ENCODE peak calls at places on chromosomes 6 and 20, in four cellular contexts. One of them, this sample, is unnamed.

GRCh38 chr6:54112171-54112650 is 968 bp downstream of the MLIP start:
- DNase-seq in SK-N-SH: no peak
- DNase-seq in HepG2: no peak
- DNase-seq in K562: no peak
- DNase-seq in this sample: no peak

GRCh38 chr6:118277631-118278030 is 270.5 kb upstream of the PLN start:
- DNase-seq in SK-N-SH: peak; percentile 27
- DNase-seq in HepG2: no peak
- DNase-seq in K562: no peak
- DNase-seq in this sample: no peak

GRCh38 chr6:163249651-163250101 is 164.8 kb upstream of the QKI start:
- DNase-seq in SK-N-SH: no peak
- DNase-seq in HepG2: no peak
- DNase-seq in K562: no peak
- DNase-seq in this sample: no peak

GRCh38 chr6:106613590-106613989 is 15.7 kb downstream of the RTN4IP1 start:
- DNase-seq in SK-N-SH: no peak
- DNase-seq in HepG2: no peak
- DNase-seq in K562: no peak
- DNase-seq in this sample: no peak

GRCh38 chr6:14210077-14210476 is 92.5 kb downstream of the CD83 start:
- DNase-seq in SK-N-SH: peak; percentile 4
- DNase-seq in HepG2: no peak
- DNase-seq in K562: no peak
- DNase-seq in this sample: no peak

GRCh38 chr20:46035253-46035652 is 6.2 kb downstream of the SLC12A5 start:
- DNase-seq in SK-N-SH: no peak
- DNase-seq in HepG2: no peak
- DNase-seq in K562: no peak
- DNase-seq in this sample: no peak

GRCh38 chr20:8646026-8646425 is 422.9 kb upstream of the PLCB4 start:
- DNase-seq in SK-N-SH: no peak
- DNase-seq in HepG2: no peak
- DNase-seq in K562: no peak
- DNase-seq in this sample: no peak

GRCh38 chr20:56249244-56249955 is 868 bp downstream of the MC3R start:
- DNase-seq in SK-N-SH: peak; percentile 31
- DNase-seq in HepG2: peak; percentile 49
- DNase-seq in K562: peak; percentile 49
- DNase-seq in this sample: peak; percentile 17

GRCh38 chr6:157962601-157963084 is 19.0 kb upstream of the SYNJ2 start:
- DNase-seq in SK-N-SH: no peak
- DNase-seq in HepG2: no peak
- DNase-seq in K562: peak; percentile 69
- DNase-seq in this sample: no peak

GRCh38 chr6:33695451-33695855 is 16.0 kb downstream of the UQCC2 start:
- DNase-seq in SK-N-SH: peak; percentile 31
- DNase-seq in HepG2: no peak
- DNase-seq in K562: no peak
- DNase-seq in this sample: no peak

GRCh38 chr6:44020148-44020547 is 107.1 kb downstream of the MRPL14 start:
- DNase-seq in SK-N-SH: no peak
- DNase-seq in HepG2: no peak
- DNase-seq in K562: no peak
- DNase-seq in this sample: no peak

GRCh38 chr6:34888874-34889555 is at the start of gene ANKS1A:
- DNase-seq in SK-N-SH: peak; percentile 92
- DNase-seq in HepG2: peak; percentile 76
- DNase-seq in K562: peak; percentile 95
- DNase-seq in this sample: peak; percentile 93

GRCh38 chr20:19823216-19823615 is 65.2 kb downstream of the RIN2 start:
- DNase-seq in SK-N-SH: no peak
- DNase-seq in HepG2: no peak
- DNase-seq in K562: no peak
- DNase-seq in this sample: no peak

GRCh38 chr6:160756871-160757270 is 54.8 kb downstream of the PLG start:
- DNase-seq in SK-N-SH: no peak
- DNase-seq in HepG2: no peak
- DNase-seq in K562: no peak
- DNase-seq in this sample: no peak

GRCh38 chr20:34536798-34537394 is 20.7 kb downstream of the DYNLRB1 start:
- DNase-seq in SK-N-SH: peak; percentile 46
- DNase-seq in HepG2: peak; percentile 41
- DNase-seq in K562: peak; percentile 44
- DNase-seq in this sample: peak; percentile 70

GRCh38 chr20:57398231-57398821 is 7.1 kb downstream of the RBM38 start:
- DNase-seq in SK-N-SH: no peak
- DNase-seq in HepG2: no peak
- DNase-seq in K562: no peak
- DNase-seq in this sample: no peak

GRCh38 chr20:58546312-58546711 is 31.1 kb upstream of the APCDD1L start:
- DNase-seq in SK-N-SH: no peak
- DNase-seq in HepG2: no peak
- DNase-seq in K562: no peak
- DNase-seq in this sample: no peak
- TF ChIP-seq FOXJ3 in SK-N-SH: no peak
- TF ChIP-seq FOXJ3 in HepG2: no peak
- TF ChIP-seq FOXJ3 in K562: no peak
- TF ChIP-seq FOXJ3 in this sample: no peak

GRCh38 chr6:26474439-26474881 is 16.7 kb downstream of the BTN2A1 start:
- DNase-seq in SK-N-SH: no peak
- DNase-seq in HepG2: no peak
- DNase-seq in K562: no peak
- DNase-seq in this sample: no peak
- TF ChIP-seq FOXJ3 in SK-N-SH: no peak
- TF ChIP-seq FOXJ3 in HepG2: no peak
- TF ChIP-seq FOXJ3 in K562: no peak
- TF ChIP-seq FOXJ3 in this sample: no peak

GRCh38 chr20:21008951-21009350 is 97.2 kb downstream of the LINC00237 start:
- DNase-seq in SK-N-SH: no peak
- DNase-seq in HepG2: no peak
- DNase-seq in K562: no peak
- DNase-seq in this sample: no peak

GRCh38 chr20:21003902-21004301 is 102.3 kb downstream of the LINC00237 start:
- DNase-seq in SK-N-SH: no peak
- DNase-seq in HepG2: no peak
- DNase-seq in K562: no peak
- DNase-seq in this sample: no peak

GRCh38 chr20:21004386-21005076 is 101.6 kb downstream of the LINC00237 start:
- DNase-seq in SK-N-SH: no peak
- DNase-seq in HepG2: peak; percentile 44
- DNase-seq in K562: no peak
- DNase-seq in this sample: no peak

GRCh38 chr20:21002486-21002885 is 103.7 kb downstream of the LINC00237 start:
- DNase-seq in SK-N-SH: no peak
- DNase-seq in HepG2: no peak
- DNase-seq in K562: no peak
- DNase-seq in this sample: no peak

DNA sequence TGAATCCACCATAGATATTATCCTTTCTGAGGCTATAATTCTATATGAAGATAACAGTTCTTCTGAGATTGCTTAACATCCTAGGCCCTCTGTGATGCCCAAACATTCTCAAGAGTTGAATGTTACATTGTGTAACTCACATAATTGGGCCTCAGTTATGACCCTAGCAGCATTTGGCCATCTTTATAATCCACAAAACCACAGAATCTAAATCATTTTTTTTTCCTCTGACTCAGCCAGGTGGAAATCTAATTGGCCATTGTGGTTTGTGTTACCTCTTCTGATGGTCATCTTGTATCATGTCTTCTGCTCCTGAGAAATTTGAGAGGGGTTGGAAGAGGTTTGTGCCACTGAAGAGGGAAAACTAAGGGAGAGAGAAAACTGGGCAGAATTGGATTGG is 99.5 kb downstream of the LINC00237 start:
- DNase-seq in SK-N-SH: no peak
- DNase-seq in HepG2: no peak
- DNase-seq in K562: no peak
- DNase-seq in this sample: no peak
- TF ChIP-seq FOXJ3 in SK-N-SH: no peak
- TF ChIP-seq FOXJ3 in HepG2: no peak
- TF ChIP-seq FOXJ3 in K562: no peak
- TF ChIP-seq FOXJ3 in this sample: no peak

GRCh38 chr20:10303852-10304251 is 85.2 kb downstream of the SNAP25 start:
- DNase-seq in SK-N-SH: no peak
- DNase-seq in HepG2: no peak
- DNase-seq in K562: no peak
- DNase-seq in this sample: no peak

GRCh38 chr20:10297223-10297622 is 78.6 kb downstream of the SNAP25 start:
- DNase-seq in SK-N-SH: no peak
- DNase-seq in HepG2: no peak
- DNase-seq in K562: no peak
- DNase-seq in this sample: no peak

GRCh38 chr20:10297684-10298240 is 79.1 kb downstream of the SNAP25 start:
- DNase-seq in SK-N-SH: no peak
- DNase-seq in HepG2: no peak
- DNase-seq in K562: no peak
- DNase-seq in this sample: no peak

GRCh38 chr20:10304474-10305046 is 85.9 kb downstream of the SNAP25 start:
- DNase-seq in SK-N-SH: no peak
- DNase-seq in HepG2: no peak
- DNase-seq in K562: no peak
- DNase-seq in this sample: no peak

DNA sequence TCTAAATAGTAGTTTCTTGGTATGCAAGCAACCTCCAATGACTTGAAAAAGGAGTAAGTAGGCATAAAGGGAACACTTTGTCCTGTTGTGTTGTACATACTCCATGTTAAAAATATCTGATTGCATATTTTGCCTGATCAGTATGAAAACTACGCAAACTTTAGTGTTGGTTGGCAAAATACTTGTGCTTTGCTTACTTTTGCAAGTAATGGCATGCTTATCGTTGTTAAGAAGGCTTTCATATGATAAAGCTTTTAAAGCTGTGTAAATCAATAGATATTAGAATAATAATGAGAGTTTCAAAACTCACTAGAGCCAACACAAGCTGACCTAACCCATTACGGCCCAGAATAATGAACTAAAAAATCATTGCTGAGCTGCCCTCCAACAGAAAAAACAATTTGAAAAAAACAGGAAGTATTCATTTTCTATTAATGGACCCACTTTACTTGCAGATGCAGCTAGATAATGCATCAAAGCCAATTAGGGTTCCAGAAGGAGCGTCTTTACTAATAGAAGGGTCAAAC is 82.0 kb downstream of the SNAP25 start:
- DNase-seq in SK-N-SH: no peak
- DNase-seq in HepG2: no peak
- DNase-seq in K562: no peak
- DNase-seq in this sample: no peak
- TF ChIP-seq FOXJ3 in SK-N-SH: no peak
- TF ChIP-seq FOXJ3 in HepG2: no peak
- TF ChIP-seq FOXJ3 in K562: no peak
- TF ChIP-seq FOXJ3 in this sample: no peak

GRCh38 chr6:40963019-40963418 is 76.0 kb downstream of the UNC5CL start:
- DNase-seq in SK-N-SH: no peak
- DNase-seq in HepG2: no peak
- DNase-seq in K562: no peak
- DNase-seq in this sample: no peak

GRCh38 chr6:40959781-40960327 is 79.2 kb downstream of the UNC5CL start:
- DNase-seq in SK-N-SH: no peak
- DNase-seq in HepG2: peak; percentile 43
- DNase-seq in K562: no peak
- DNase-seq in this sample: no peak

GRCh38 chr6:40960784-40961430 is 78.1 kb downstream of the UNC5CL start:
- DNase-seq in SK-N-SH: no peak
- DNase-seq in HepG2: peak; percentile 34
- DNase-seq in K562: no peak
- DNase-seq in this sample: no peak

GRCh38 chr6:40961831-40962230 is 77.2 kb downstream of the UNC5CL start:
- DNase-seq in SK-N-SH: no peak
- DNase-seq in HepG2: no peak
- DNase-seq in K562: no peak
- DNase-seq in this sample: no peak

DNA sequence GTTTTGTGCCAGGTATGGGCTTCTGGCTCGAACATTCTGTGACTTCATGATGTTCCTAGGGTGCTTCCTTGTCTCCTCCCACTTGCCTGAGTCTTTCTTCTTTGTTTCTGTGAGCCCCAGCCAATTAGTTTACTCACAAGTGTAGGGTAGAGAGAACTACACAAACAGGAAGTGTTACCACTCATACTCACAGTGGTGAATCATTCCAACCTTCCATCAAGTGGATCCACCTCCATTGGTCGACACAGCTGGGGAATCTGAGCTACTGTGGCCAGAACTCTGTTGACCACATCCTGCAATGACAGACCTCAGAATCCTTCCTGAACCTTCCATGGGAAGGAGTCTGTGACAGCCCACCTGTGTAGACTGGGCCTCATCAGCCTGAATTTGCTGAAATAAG is 76.8 kb downstream of the UNC5CL start:
- DNase-seq in SK-N-SH: no peak
- DNase-seq in HepG2: peak; percentile 52
- DNase-seq in K562: no peak
- DNase-seq in this sample: no peak
- TF ChIP-seq FOXJ3 in SK-N-SH: no peak
- TF ChIP-seq FOXJ3 in HepG2: no peak
- TF ChIP-seq FOXJ3 in K562: no peak
- TF ChIP-seq FOXJ3 in this sample: no peak

GRCh38 chr6:134317471-134318131 is at the start of gene SGK1:
- DNase-seq in SK-N-SH: peak; percentile 59
- DNase-seq in HepG2: no peak
- DNase-seq in K562: no peak
- DNase-seq in this sample: peak; percentile 62
- TF ChIP-seq FOXJ3 in SK-N-SH: no peak
- TF ChIP-seq FOXJ3 in HepG2: no peak
- TF ChIP-seq FOXJ3 in K562: no peak
- TF ChIP-seq FOXJ3 in this sample: no peak

DNA sequence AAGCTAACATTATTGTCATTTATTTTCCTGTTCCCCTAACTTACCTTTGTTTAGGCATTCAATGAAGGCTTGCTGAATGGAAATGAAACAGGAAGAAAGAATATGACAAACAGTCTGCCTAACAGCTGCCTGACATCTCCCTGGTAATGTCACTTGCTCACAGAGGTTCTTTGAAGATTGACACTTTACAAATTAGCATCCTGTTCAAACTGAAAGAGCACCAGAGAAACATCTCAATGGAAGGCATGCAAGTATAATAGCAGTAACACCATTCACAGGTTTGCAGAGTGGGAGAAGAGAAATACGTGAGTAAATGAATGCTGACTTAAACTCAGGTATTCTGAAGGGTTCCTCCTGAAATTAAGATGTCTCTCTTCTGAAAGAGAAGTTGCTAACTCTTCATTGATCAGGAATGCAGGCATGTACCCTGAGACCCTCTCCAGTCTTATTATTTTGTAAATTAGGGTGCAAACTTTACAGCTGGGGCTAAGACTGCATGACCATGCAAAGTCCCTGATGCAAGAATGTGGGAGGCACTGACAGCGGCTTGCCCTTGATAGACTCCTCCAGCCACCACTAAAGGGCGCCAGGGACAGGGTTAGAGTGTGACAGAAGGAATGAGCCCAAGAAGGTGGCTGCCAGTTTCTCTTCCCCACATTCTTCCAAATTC is 1.3 kb upstream of the SMLR1 start:
- DNase-seq in SK-N-SH: no peak
- DNase-seq in HepG2: no peak
- DNase-seq in K562: no peak
- DNase-seq in this sample: peak; percentile 46
- TF ChIP-seq FOXJ3 in SK-N-SH: no peak
- TF ChIP-seq FOXJ3 in HepG2: no peak
- TF ChIP-seq FOXJ3 in K562: no peak
- TF ChIP-seq FOXJ3 in this sample: no peak